ENCODE peak calls at places on chromosome 2, in four cellular contexts. N, V, M and A are unnamed samples. For H3K36me3, the result is how much of the 10 kb centered on the place peaks cover.

GRCh38 chr2:240327566-240327965 is 107.9 kb upstream of the GPC1 start:
- DNase-seq in N (no peak), V (no peak), M (no peak), A (no peak)

GRCh38 chr2:47095302-47096020 is 59.6 kb downstream of the STPG4 start:
- DNase-seq in N (no peak), V (no peak), M (no peak), A (no peak)

GRCh38 chr2:218886461-218886947 is 5.9 kb downstream of the WNT10A start:
- DNase-seq in N (no peak), V (peak), M (no peak), A (no peak)

GRCh38 chr2:1483551-1483950 is 70.3 kb downstream of the TPO start:
- DNase-seq in N (no peak), V (no peak), M (no peak), A (no peak)

GRCh38 chr2:66578853-66579158 is 143.9 kb downstream of the MEIS1 start:
- DNase-seq in N (no peak), V (no peak), M (no peak), A (no peak)

GRCh38 chr2:24919100-24919976 is 699 bp downstream of the ADCY3 start:
- DNase-seq in N (peak), V (peak), M (peak), A (peak)

GRCh38 chr2:46644690-46645385 is 165.5 kb downstream of the TMEM247 start:
- DNase-seq in N (peak), V (no peak), M (no peak), A (no peak)

GRCh38 chr2:73985318-73986084 is 791 bp downstream of the TET3 start:
- DNase-seq in N (no peak), V (peak), M (peak), A (no peak)

GRCh38 chr2:94759211-94759610 is 112.0 kb upstream of the TEKT4 start:
- DNase-seq in N (no peak), V (no peak), M (no peak), A (no peak)

GRCh38 chr2:120488531-120488930 is 142.6 kb downstream of the INHBB start:
- DNase-seq in N (no peak), V (no peak), M (no peak), A (no peak)

GRCh38 chr2:241514986-241515737 is 6.8 kb upstream of the STK25 start:
- DNase-seq in N (no peak), V (no peak), M (no peak), A (no peak)

GRCh38 chr2:25912851-25913695 is 34.8 kb upstream of the ASXL2 start:
- DNase-seq in N (peak), V (no peak), M (no peak), A (no peak)

GRCh38 chr2:207283356-207283755 is 117.6 kb upstream of the KLF7 start:
- DNase-seq in N (no peak), V (no peak), M (no peak), A (no peak)

GRCh38 chr2:222861411-222862067 is 703 bp downstream of the ACSL3 start:
- DNase-seq in N (no peak), V (peak), M (peak), A (no peak)

GRCh38 chr2:217222511-217222910 is 362.6 kb upstream of the TNP1 start:
- DNase-seq in N (peak), V (no peak), M (no peak), A (no peak)

GRCh38 chr2:215624423-215624829 is 188.6 kb upstream of the FN1 start:
- DNase-seq in N (peak), V (peak), M (peak), A (no peak)

GRCh38 chr2:133841905-133842304 is 273.6 kb upstream of the NCKAP5 start:
- DNase-seq in N (peak), V (no peak), M (no peak), A (no peak)

GRCh38 chr2:41902892-41903291 is 144.9 kb upstream of the PKDCC start:
- DNase-seq in N (no peak), V (no peak), M (no peak), A (no peak)

GRCh38 chr2:141766225-141766624 is 364.6 kb downstream of the LRP1B start:
- DNase-seq in N (no peak), V (no peak), M (no peak), A (no peak)

DNA sequence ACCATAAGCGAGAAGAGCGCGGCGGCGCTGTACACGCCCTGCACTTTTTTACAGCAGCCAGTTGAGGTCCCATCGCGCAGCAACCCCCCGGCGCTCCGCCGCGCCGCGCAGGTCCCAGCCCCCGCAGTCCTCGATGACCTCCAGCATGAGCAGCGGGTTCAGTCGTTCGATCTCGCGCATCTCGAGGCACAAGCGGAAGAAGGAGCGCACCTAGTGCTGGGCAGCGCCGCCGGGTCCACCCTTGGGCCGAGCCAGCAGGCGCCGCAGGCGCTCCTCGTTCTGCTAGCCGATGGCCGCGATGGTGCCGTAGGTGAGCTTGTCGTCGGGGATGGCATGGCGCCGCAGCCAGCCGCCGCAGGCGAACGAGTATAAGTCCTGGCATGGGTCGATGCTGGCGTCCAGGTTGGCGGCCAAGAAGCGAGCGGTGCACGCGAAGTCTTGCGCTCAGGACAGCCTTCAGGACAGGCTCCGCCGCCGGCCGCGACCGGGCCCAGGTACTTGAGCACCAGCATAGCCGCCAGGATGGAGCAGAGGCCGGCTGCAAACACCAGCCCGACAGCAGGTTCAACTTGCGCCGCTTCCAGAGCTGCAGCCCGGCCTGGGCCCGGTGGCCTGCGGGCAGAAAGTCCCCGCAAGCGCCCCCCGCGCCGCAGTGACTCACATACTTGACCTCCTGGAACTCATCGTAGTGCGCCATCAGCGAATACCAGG is 8.3 kb downstream of the ALPP start:
- DNase-seq in N (no peak), V (no peak), M (no peak), A (no peak)
- TF ChIP-seq POLR2A in N (no peak), V (no peak), M (no peak), A (no peak)

DNA sequence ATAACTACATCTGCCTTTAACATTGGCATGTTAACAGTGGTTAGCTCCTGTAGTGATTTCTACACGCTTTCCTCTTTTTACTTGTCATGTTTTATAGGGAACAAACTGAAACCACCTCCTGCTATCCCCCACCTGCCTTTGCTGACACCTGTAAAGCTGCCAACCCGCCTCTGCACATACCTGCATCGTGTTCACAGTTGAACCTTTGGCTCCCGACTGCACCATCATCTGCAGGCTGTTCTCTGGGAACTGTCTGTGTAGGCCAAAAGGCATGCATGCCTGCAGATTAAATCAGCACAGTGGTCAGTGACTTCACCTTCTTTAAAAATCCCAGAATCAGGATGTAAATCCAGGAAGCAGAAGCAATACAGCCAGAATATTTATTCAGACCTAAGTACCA is 58.7 kb downstream of the POLR1A start:
- DNase-seq in N (peak), V (no peak), M (no peak), A (peak)
- H3K36me3 ChIP-seq in N (half or more), V (half or more), M (under half), A (under half)

GRCh38 chr2:109649736-109650695 is 35.9 kb downstream of the SOWAHC start:
- DNase-seq in N (no peak), V (no peak), M (no peak), A (no peak)
- H3K4me3 ChIP-seq in N (no peak), V (no peak), M (no peak), A (no peak)

DNA sequence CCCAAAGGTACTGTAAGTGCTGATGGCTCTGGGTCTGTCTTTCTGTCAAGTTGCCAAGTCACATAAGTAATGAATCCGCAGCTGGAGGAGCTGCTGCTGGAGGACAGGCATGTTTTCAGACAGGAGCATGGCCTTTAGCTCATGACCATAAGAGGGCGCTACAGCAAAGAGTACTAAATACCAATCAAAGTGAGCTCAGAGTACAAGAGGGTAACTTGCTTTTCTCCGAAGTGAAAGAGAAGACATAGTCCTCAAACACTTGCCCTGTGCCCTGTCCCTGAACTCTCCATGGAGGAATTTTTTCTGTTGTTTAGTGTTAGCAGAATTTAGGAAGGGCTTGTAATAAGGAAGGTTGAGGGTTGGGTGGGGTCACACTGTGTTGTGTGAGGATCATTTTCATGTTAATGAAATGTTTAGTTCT is 58.0 kb upstream of the EML6 start:
- DNase-seq in N (peak), V (peak), M (no peak), A (no peak)
- TF ChIP-seq POLR2A in N (no peak), V (no peak), M (no peak), A (no peak)

GRCh38 chr2:150467641-150467963 is 19.9 kb downstream of the RND3 start:
- DNase-seq in N (no peak), V (no peak), M (no peak), A (no peak)

GRCh38 chr2:150469706-150470105 is 17.8 kb downstream of the RND3 start:
- DNase-seq in N (peak), V (no peak), M (no peak), A (no peak)

GRCh38 chr2:150468350-150468960 is 19.0 kb downstream of the RND3 start:
- DNase-seq in N (peak), V (no peak), M (no peak), A (no peak)

GRCh38 chr2:150472122-150472899 is 15.2 kb downstream of the RND3 start:
- DNase-seq in N (peak), V (peak), M (peak), A (no peak)

GRCh38 chr2:150470435-150470834 is 17.0 kb downstream of the RND3 start:
- DNase-seq in N (peak), V (no peak), M (no peak), A (no peak)
- H3K36me3 ChIP-seq in N (half or more), V (under half), M (under half), A (under half)

GRCh38 chr2:154696771-154697170 is 1.7 kb upstream of the KCNJ3 start:
- DNase-seq in N (no peak), V (no peak), M (no peak), A (no peak)

GRCh38 chr2:154697422-154698237 is 865 bp upstream of the KCNJ3 start:
- DNase-seq in N (no peak), V (peak), M (no peak), A (no peak)

GRCh38 chr2:154699560-154699901 is 1.0 kb downstream of the KCNJ3 start:
- DNase-seq in N (no peak), V (no peak), M (no peak), A (no peak)

GRCh38 chr2:154698789-154699559 is 479 bp downstream of the KCNJ3 start:
- DNase-seq in N (no peak), V (no peak), M (no peak), A (no peak)

DNA sequence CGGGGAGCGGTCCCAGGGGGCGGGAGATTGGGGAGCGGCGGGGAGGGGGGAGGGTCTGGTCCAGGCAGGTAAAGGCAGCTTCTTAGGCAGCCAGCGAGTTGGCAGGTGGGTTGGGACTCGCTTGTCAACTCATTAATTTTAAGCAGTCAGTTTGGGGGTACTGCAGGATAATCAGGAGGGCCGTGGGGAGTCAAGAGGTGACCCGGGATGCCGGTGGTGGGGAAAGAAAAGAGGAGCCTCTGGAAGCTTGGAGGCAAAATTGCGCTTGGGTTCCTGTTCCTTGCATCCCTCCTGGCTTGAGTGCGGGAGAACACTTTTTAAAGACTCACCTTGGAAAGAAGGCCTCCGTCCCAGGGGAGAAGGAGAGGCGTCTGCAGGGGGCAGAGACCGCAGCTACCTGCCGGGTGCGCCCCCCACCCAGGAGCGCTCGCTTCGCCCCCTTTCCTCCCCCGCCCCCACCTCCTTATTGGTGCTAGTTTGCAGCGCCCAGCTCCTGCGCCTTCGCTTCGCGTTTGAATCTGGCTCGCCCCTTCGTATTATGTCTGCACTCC is at the start of gene KCNJ3:
- DNase-seq in N (no peak), V (no peak), M (no peak), A (no peak)
- H3K4me3 ChIP-seq in N (no peak), V (peak), M (peak), A (peak)

GRCh38 chr2:155363349-155363888 is 664.9 kb downstream of the KCNJ3 start:
- DNase-seq in N (no peak), V (no peak), M (no peak), A (no peak)
- TF ChIP-seq POLR2A in N (no peak), V (no peak), M (no peak), A (no peak)

GRCh38 chr2:178627401-178627800 is 147.1 kb downstream of the PLEKHA3 start:
- DNase-seq in N (no peak), V (no peak), M (no peak), A (no peak)

GRCh38 chr2:178629463-178629862 is 149.2 kb downstream of the PLEKHA3 start:
- DNase-seq in N (no peak), V (no peak), M (no peak), A (no peak)

GRCh38 chr2:178632729-178633128 is 152.5 kb downstream of the PLEKHA3 start:
- DNase-seq in N (no peak), V (no peak), M (no peak), A (no peak)

DNA sequence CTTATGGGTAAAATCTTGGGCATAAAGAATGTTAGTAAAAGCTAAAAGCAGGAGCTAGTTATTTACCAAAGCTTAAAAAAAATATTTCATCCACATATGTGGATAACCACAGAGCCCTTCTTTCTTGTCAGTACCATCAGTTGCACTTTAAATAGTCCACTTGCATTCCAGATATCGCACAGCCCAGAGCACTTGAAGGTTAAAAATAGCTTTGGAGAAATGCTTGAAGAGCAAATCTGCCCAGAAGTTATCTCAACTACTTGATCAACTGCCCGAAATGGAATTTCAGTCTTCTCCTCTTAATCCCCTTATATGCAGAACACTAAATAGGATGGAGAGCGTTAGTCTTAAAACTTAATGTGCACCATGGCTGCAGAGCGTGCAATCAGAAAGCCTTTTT is 148.3 kb downstream of the PLEKHA3 start:
- DNase-seq in N (no peak), V (no peak), M (no peak), A (no peak)
- H3K36me3 ChIP-seq in N (under half), V (under half), M (under half), A (under half)

DNA sequence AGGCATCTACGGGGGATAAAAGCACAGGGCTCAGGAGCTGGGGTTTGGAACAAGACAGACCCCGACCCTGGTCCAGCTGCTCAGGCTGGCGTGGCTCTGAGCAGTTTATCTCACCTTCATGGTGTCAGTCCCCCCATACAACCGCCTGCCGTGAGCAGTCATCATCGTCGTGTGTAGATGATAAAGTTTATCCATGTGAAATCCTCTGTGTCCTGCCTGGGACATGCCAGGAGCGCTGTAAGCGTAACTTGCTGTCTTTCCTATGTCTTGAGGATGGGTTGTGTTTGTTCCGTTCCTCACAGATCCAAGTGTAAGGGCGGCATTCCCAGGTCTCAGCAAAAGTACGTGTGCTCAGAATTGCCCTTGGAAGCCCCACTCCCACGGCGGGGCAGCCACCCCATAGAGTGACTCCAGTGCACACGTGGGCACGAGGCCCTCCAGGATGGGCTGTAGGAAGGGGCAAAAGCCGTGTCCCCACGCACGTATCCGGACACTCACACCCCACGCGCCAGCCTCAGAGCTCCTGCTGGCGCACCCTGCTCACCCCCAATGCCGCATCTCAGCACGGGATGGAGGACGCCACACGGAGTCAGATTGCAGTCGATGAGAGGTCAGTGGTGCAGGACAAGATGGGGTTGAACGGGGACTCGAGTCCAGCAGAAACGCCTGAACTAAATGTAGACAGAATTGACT is 50.9 kb downstream of the ADI1 start:
- DNase-seq in N (no peak), V (no peak), M (no peak), A (no peak)
- H3K4me3 ChIP-seq in N (no peak), V (no peak), M (no peak), A (no peak)